ENCODE peak calls at places on chromosomes 3 and 15, in eight cellular contexts. N, K, S, V, Z, X, D and B are unnamed samples.

GRCh38 chr3:78430741-78431140 is 1337.1 kb downstream of the ROBO1 start:
- DNase-seq in K (no peak), V (no peak), X (no peak), Z (no peak), N (no peak), S (no peak), D (no peak), B (no peak)

GRCh38 chr3:175585898-175586297 is 726.8 kb downstream of the NAALADL2 start:
- DNase-seq in K (no peak), V (peak), Z (peak), X (peak), D (no peak), N (no peak), S (no peak), B (no peak)

GRCh38 chr15:58521293-58521991 is 89.7 kb downstream of the LIPC start:
- DNase-seq in X (peak), N (no peak), V (peak), D (no peak), Z (peak), S (peak), K (no peak), B (peak)

GRCh38 chr15:70086636-70087035 is 11.1 kb downstream of the TLE3 start:
- DNase-seq in X (no peak), V (no peak), K (no peak), N (no peak), S (no peak), Z (no peak), D (peak), B (no peak)

GRCh38 chr3:109774108-109774507 is 436.8 kb upstream of the DPPA4 start:
- DNase-seq in K (no peak), D (no peak), S (no peak), Z (no peak), X (no peak), N (no peak), V (no peak), B (no peak)

GRCh38 chr3:133840767-133841166 is 35.2 kb downstream of the SRPRB start:
- DNase-seq in K (no peak), X (no peak), S (no peak), D (no peak), V (no peak), N (no peak), Z (no peak), B (no peak)

GRCh38 chr3:33791477-33792166 is 6.8 kb upstream of the PDCD6IP start:
- DNase-seq in D (no peak), V (peak), X (peak), N (no peak), K (no peak), S (peak), Z (no peak), B (no peak)

GRCh38 chr15:38474155-38474757 is 20.3 kb downstream of the FAM98B start:
- DNase-seq in X (peak), V (peak), S (peak), N (peak), K (peak), D (peak), Z (peak), B (peak)

GRCh38 chr15:44468713-44469385 is 41.4 kb downstream of the CTDSPL2 start:
- DNase-seq in D (no peak), N (peak), X (peak), Z (peak), V (peak), S (no peak), K (no peak), B (no peak)

GRCh38 chr3:160291290-160291908 is 66.2 kb downstream of the C3orf80 start:
- DNase-seq in V (no peak), S (peak), Z (no peak), X (no peak), N (no peak), D (no peak), K (no peak), B (no peak)

GRCh38 chr3:140630866-140631265 is 47.0 kb upstream of the TRIM42 start:
- DNase-seq in S (no peak), K (no peak), X (no peak), D (no peak), Z (no peak), N (no peak), V (peak), B (no peak)

GRCh38 chr3:63973406-63973805 is 49.9 kb downstream of the PSMD6 start:
- DNase-seq in N (no peak), X (no peak), V (no peak), S (no peak), D (no peak), Z (no peak), K (no peak), B (no peak)

GRCh38 chr3:196063456-196063855 is 18.4 kb downstream of the TFRC start:
- DNase-seq in X (no peak), K (no peak), D (no peak), V (peak), Z (no peak), N (no peak), S (no peak), B (no peak)

GRCh38 chr3:197366301-197367044 is 68.1 kb upstream of the DLG1 start:
- DNase-seq in S (no peak), D (no peak), Z (no peak), N (peak), K (no peak), V (peak), X (peak), B (no peak)

GRCh38 chr15:90664650-90665287 is 52.4 kb upstream of the BLM start:
- DNase-seq in X (no peak), Z (no peak), V (peak), N (peak), S (no peak), K (no peak), D (no peak), B (peak)

GRCh38 chr15:69402816-69403215 is 11.3 kb upstream of the KIF23 start:
- DNase-seq in Z (no peak), D (no peak), X (no peak), N (no peak), V (peak), K (no peak), S (no peak), B (no peak)

GRCh38 chr15:75058127-75058905 is 34.9 kb downstream of the PPCDC start:
- DNase-seq in X (peak), V (no peak), Z (no peak), D (no peak), K (no peak), S (no peak), N (no peak), B (peak)

GRCh38 chr15:101104186-101104585 is 147.7 kb downstream of the CHSY1 start:
- DNase-seq in X (no peak), S (no peak), Z (no peak), N (no peak), D (no peak), K (no peak), V (no peak), B (no peak)
- H2AFZ ChIP-seq in X (no peak), S (no peak), Z (no peak), N (no peak), D (no peak), K (no peak), V (no peak), B (no peak)

DNA sequence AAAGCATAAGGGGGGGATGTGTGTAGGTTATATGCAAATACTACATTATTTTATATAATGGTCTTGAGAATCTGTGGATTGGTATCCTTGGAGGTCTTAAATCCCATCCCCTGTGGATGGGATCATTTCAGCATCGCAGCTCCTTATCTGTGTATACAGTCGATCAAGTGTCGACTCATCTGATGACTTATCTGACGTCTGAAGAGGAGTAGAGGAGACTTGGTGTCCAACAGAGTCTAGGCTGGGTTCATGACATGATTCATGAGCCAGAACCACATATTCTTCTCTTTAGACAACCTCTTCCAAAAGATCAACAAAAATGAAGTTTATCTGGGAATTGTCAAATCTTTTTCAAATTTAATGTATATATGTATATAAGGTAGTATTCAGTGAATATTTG is 220.7 kb downstream of the NR2F2 start:
- DNase-seq in N (no peak), D (no peak), S (no peak), Z (no peak), X (no peak), K (no peak), V (peak), B (no peak)
- TF ChIP-seq EZH2phosphoT487 in N (no peak), D (no peak), S (no peak), Z (no peak), X (no peak), K (no peak), V (no peak), B (no peak)

DNA sequence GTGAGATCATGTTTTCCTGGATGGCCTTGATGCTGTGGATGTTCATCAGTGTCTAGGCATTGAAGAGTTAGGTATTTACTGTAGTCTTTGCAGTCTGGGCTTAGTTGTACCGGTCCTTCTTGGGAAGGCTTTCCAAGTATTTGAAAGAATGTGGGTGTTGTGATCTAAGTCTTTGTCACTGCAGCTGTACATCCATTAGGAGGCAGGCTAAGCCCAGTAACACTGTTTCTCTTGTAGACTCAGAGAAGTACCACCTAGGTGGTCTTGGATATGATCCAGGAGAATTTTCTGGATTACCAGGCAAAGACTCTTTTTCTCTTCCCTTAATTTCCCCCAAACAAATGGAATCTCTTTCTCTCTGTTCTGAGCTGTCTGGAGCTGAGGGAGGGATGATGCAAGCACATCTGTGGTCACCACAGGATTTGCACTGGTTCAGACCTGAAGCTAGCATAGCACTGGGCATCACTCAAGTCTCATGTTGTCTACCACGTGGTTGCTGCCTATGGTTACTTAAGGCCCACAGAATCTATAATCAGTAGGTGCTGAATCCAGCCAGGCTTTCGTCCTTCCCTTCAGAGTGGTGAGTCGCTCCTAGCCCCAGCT is 227.6 kb downstream of the NECTIN3 start:
- DNase-seq in K (peak), V (peak), Z (no peak), D (no peak), S (no peak), N (no peak), X (no peak), B (peak)
- H2AFZ ChIP-seq in K (no peak), V (no peak), Z (no peak), D (no peak), S (no peak), N (no peak), X (no peak), B (no peak)

GRCh38 chr3:4979401-4980228 is at the start of gene BHLHE40:
- DNase-seq in K (peak), V (no peak), S (peak), Z (no peak), D (no peak), X (no peak), N (peak), B (peak)
- TF ChIP-seq EZH2phosphoT487 in K (peak), V (peak), S (peak), Z (no peak), D (no peak), X (no peak), N (no peak), B (peak)

GRCh38 chr15:100349321-100349695 is 7.5 kb upstream of the ADAMTS17 start:
- DNase-seq in D (no peak), S (no peak), K (no peak), V (no peak), X (no peak), N (no peak), Z (no peak), B (peak)
- H2AFZ ChIP-seq in D (no peak), S (peak), K (peak), V (peak), X (peak), N (no peak), Z (peak), B (peak)

DNA sequence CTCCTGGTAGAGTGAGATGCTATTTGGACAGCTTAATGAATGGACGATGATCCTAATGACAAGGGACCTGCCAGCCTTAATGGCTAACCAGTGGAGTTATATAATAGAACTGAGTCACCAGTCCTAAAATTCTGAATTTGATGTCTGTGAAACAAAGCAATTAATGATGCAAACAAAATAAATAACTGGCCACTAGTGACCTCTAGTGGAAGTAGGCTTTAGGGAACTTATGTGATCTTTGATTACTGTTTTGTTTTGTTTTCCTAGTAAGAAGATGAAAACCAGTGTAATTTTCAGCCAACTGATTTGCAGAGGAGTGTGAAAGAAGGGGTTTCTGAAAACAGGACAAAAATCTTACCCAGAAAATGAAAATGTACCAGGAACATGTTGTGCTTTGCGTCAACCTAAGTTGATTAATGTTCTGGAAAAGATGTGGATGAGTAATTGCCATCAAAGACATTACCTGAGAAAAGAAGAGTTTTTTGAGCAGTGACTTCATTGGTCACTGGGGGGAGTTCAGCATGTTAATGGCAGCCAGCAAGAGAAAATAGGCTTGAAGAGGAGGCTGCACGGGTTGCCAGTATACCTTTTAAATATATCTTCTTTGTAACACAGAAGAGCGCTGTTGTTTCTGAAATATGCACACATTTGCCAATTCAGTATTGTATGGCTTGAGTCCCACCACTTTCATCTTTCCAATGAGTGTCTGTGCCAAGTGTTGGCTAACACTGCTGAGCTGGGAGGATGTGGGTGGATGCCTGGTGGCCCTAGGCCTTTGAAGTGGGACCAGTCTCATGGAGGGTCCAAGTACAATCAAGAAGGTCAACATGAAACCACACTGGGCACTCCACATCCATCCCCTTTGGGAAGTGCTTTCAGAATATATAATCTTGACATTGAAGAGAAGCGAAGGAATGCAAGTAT is 9.3 kb downstream of the VEPH1 start:
- DNase-seq in S (peak), N (peak), K (peak), V (peak), D (peak), Z (peak), X (peak), B (peak)
- TF ChIP-seq EZH2phosphoT487 in S (no peak), N (no peak), K (no peak), V (no peak), D (no peak), Z (no peak), X (no peak), B (no peak)

GRCh38 chr15:49900836-49901235 is 218.2 kb downstream of the ATP8B4 start:
- DNase-seq in V (peak), K (no peak), X (no peak), Z (no peak), D (no peak), S (no peak), N (no peak), B (no peak)

GRCh38 chr15:49901867-49902775 is 216.9 kb downstream of the ATP8B4 start:
- DNase-seq in Z (no peak), D (no peak), V (peak), X (peak), K (no peak), S (no peak), N (no peak), B (no peak)

GRCh38 chr15:49904296-49904695 is 214.7 kb downstream of the ATP8B4 start:
- DNase-seq in N (no peak), Z (no peak), D (no peak), K (no peak), V (peak), S (no peak), X (no peak), B (no peak)

GRCh38 chr15:49900036-49900435 is 219.0 kb downstream of the ATP8B4 start:
- DNase-seq in Z (no peak), S (peak), K (no peak), X (no peak), V (peak), D (no peak), N (no peak), B (no peak)

DNA sequence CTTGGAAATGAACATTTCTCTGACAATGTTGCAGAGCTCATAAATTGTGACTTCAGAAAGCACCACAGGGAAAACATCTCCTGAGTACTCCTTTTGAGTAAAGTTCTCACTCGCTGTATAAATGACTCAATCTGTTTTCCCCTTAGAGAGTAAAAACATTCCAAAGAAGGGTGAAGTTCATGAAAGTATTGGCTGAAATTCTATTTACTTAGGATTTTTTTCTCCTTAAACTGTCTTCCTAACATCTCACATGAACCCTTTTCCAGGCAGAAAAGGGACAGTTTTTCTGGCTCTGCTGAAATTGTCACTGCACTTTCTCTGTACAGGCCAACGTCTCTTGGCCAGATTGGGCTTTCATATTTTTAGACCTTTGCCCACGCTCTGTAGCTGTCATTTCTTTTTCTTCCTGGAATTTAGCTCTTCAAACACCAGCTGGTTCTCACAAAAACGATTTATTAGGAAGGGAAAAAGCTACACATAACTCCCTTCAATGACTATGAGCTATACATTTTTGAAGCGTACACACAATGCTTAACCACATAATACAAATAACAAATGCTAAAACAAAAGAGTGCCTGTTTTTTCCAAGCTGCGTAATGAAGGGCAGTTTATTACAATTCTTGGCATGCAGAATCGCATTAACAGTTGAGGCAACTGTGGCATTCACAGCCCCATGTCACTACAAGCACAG is 216.1 kb downstream of the ATP8B4 start:
- DNase-seq in K (no peak), S (no peak), D (no peak), V (peak), N (no peak), Z (no peak), X (peak), B (no peak)
- H2AFZ ChIP-seq in K (no peak), S (peak), D (no peak), V (peak), N (no peak), Z (no peak), X (no peak), B (peak)

GRCh38 chr3:10531031-10531430 is 25.6 kb upstream of the ATP2B2 start:
- DNase-seq in D (no peak), N (no peak), X (no peak), K (no peak), V (no peak), S (no peak), Z (no peak), B (no peak)
- TF ChIP-seq EZH2phosphoT487 in D (no peak), N (no peak), X (no peak), K (no peak), V (no peak), S (no peak), Z (no peak), B (no peak)

GRCh38 chr3:50275160-50275995 is 3.5 kb upstream of the LSMEM2 start:
- DNase-seq in S (no peak), Z (no peak), K (peak), V (no peak), N (peak), D (no peak), X (no peak), B (peak)
- H2AFZ ChIP-seq in S (no peak), Z (no peak), K (peak), V (no peak), N (no peak), D (no peak), X (no peak), B (peak)

DNA sequence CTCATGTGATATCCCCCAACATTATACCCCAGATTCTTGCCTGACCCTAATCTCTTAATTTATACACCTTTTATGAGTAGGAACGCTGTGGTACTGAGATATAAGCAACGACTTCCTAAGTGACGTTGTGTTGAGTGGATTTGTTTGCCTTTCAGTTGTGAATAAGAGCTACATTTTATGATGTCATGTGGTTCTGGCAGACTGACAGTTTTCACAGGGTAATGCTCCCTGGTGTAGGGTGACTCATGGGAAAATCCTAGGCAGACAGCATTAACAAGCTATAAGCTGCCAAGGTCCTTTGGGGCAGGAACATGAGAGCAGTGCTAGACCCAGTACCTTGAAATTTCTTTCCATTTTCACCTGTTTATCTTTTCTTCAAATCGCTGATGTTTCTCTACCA is 11.2 kb downstream of the C3orf52 start:
- DNase-seq in S (peak), N (no peak), D (no peak), V (peak), X (peak), Z (peak), K (no peak), B (no peak)
- TF ChIP-seq EZH2phosphoT487 in S (no peak), N (no peak), D (no peak), V (no peak), X (no peak), Z (no peak), K (no peak), B (no peak)